ENCODE peak calls at places on chromosomes 11 and 22, in eight cellular contexts. K is upper lobe of left lung, A is stomach, X is A549, Z is transverse colon, E is ovary, W is GM12878, H is sigmoid colon. I is an unnamed sample.
A peak's percentile ranks its signal among the peaks of the same experiment; 100 is the strongest.

GRCh38 chr11:19101803-19102520 is 15.0 kb upstream of the ZDHHC13 start:
- DNase-seq in K (peak; percentile 44), A (no peak), X (no peak), Z (no peak), E (no peak), W (no peak), H (no peak), I (no peak)

GRCh38 chr11:2662430-2663299 is 37.1 kb downstream of the KCNQ1OT1 start:
- DNase-seq in K (no peak), A (peak; percentile 23), X (no peak), Z (no peak), E (no peak), W (no peak), H (no peak), I (no peak)

GRCh38 chr11:87082590-87082989 is 44.9 kb downstream of the TMEM135 start:
- DNase-seq in K (no peak), A (no peak), X (no peak), Z (no peak), E (no peak), W (no peak), H (no peak), I (no peak)

GRCh38 chr11:75350743-75351540 is 519 bp downstream of the ARRB1 start:
- DNase-seq in K (peak; percentile 58), A (peak; percentile 65), X (no peak), Z (peak; percentile 61), E (peak; percentile 55), W (no peak), H (peak; percentile 91), I (no peak)

GRCh38 chr11:7793233-7793632 is 3.5 kb downstream of the OR5P2 start:
- DNase-seq in K (no peak), A (no peak), X (no peak), Z (no peak), E (no peak), W (no peak), H (no peak), I (no peak)

GRCh38 chr11:61897387-61898246 is 6.3 kb upstream of the FADS3 start:
- DNase-seq in K (peak; percentile 78), A (peak; percentile 79), X (peak; percentile 91), Z (peak; percentile 82), E (peak; percentile 85), W (no peak), H (peak; percentile 90), I (peak; percentile 69)

GRCh38 chr11:110121204-110121603 is 28.0 kb downstream of the ZC3H12C start:
- DNase-seq in K (no peak), A (no peak), X (no peak), Z (no peak), E (no peak), W (no peak), H (no peak), I (no peak)

GRCh38 chr11:4093519-4094347 is 866 bp upstream of the RRM1 start:
- DNase-seq in K (no peak), A (no peak), X (peak; percentile 21), Z (no peak), E (no peak), W (no peak), H (no peak), I (no peak)

GRCh38 chr11:2351701-2352100 is 25.4 kb upstream of the CD81 start:
- DNase-seq in K (no peak), A (no peak), X (no peak), Z (no peak), E (no peak), W (no peak), H (no peak), I (no peak)

GRCh38 chr11:70547386-70547785 is 149.1 kb downstream of the CTTN start:
- DNase-seq in K (no peak), A (no peak), X (no peak), Z (no peak), E (no peak), W (no peak), H (no peak), I (no peak)

GRCh38 chr11:910589-911030 is at the start of gene CHID1:
- DNase-seq in K (peak; percentile 86), A (peak; percentile 91), X (peak; percentile 96), Z (peak; percentile 91), E (peak; percentile 83), W (no peak), H (peak; percentile 90), I (peak; percentile 67)

GRCh38 chr11:134036484-134037092 is 32.3 kb upstream of the JAM3 start:
- DNase-seq in K (no peak), A (no peak), X (no peak), Z (no peak), E (no peak), W (no peak), H (no peak), I (no peak)

GRCh38 chr11:44286268-44286880 is 23.6 kb downstream of the ALX4 start:
- DNase-seq in K (peak; percentile 41), A (peak; percentile 41), X (peak; percentile 89), Z (peak; percentile 41), E (peak; percentile 36), W (peak; percentile 2), H (no peak), I (no peak)

GRCh38 chr11:69004411-69005182 is 8.4 kb downstream of the MRGPRF start:
- DNase-seq in K (no peak), A (no peak), X (no peak), Z (no peak), E (no peak), W (no peak), H (peak; percentile 66), I (no peak)

GRCh38 chr22:47613606-47614350 is 851.3 kb downstream of the TBC1D22A start:
- DNase-seq in K (no peak), A (no peak), X (no peak), Z (no peak), E (no peak), W (no peak), H (peak; percentile 40), I (no peak)

GRCh38 chr11:117519170-117519569 is 191.5 kb downstream of the CEP164 start:
- DNase-seq in K (no peak), A (no peak), X (no peak), Z (no peak), E (no peak), W (no peak), H (no peak), I (no peak)

GRCh38 chr22:45332001-45332400 is 22.3 kb downstream of the FAM118A start:
- DNase-seq in K (no peak), A (no peak), X (no peak), Z (no peak), E (no peak), W (no peak), H (no peak), I (no peak)

GRCh38 chr11:65915821-65916251 is 3.0 kb downstream of the C11orf68 start:
- DNase-seq in K (peak; percentile 81), A (peak; percentile 55), X (peak; percentile 98), Z (peak; percentile 74), E (peak; percentile 91), W (no peak), H (peak; percentile 97), I (peak; percentile 59)

DNA sequence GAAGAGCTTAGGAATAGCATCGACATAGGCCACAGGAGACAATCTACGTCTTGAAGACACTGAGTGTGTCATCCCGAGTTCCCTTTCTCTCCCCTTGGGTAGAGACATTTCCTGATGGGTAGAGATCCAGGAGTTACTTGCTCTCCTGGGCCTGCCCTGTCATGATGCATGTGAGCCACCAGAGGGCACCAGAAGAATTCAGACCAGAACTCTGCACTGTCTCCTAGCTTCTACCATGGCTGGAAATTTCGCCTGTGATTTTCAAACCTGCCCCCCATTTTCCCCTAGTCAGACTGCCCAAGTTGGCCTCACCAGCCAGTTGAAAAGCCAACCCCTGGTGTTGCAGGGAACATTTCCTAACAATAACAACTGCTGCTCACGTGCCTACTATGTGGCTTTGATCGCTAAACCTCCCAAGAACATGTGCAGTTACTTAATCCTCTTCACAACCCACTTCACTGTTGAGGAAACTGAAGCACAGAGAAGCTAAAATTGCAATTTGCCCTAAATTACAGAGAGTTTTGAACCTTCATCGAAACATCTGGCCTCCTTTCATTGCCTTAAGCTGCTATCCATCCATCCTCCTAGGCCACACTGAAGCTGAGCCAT is 47.2 kb downstream of the C11orf58 start:
- DNase-seq in K (peak; percentile 62), A (peak; percentile 71), X (peak; percentile 92), Z (peak; percentile 73), E (peak; percentile 72), W (peak; percentile 17), H (peak; percentile 82), I (peak; percentile 78)
- TF ChIP-seq EP300 in K (no peak), A (no peak), X (no peak), Z (no peak), E (no peak), W (no peak), H (no peak), I (no peak)

DNA sequence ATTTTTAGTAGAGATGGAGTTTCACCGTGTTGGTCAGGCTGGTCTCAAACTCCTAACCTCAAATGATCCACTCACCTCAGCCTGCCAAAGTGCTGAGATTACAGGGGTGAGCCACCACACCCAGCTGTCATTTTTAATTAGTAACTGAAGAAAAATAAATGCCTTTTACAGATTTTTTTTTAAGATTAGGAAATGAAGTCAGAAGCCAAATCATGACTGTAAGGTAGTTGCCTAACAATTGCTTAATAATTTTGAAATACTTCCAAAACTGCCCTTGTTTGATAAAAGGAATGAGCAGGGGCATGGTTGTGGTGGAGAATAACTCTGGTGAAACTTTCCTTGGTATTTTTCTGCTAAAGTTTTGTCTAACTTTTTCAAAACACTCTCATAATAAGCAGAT is 98.9 kb upstream of the SLC5A12 start:
- DNase-seq in K (no peak), A (no peak), X (no peak), Z (no peak), E (no peak), W (no peak), H (no peak), I (no peak)
- TF ChIP-seq EP300 in K (no peak), A (no peak), X (no peak), Z (no peak), E (no peak), W (no peak), H (no peak), I (no peak)

GRCh38 chr11:119338946-119339580 is 1.6 kb downstream of the C1QTNF5 start:
- DNase-seq in K (no peak), A (no peak), X (no peak), Z (no peak), E (no peak), W (no peak), H (no peak), I (no peak)

GRCh38 chr11:119340335-119341221 is at the start of gene C1QTNF5:
- DNase-seq in K (peak; percentile 76), A (peak; percentile 88), X (no peak), Z (peak; percentile 70), E (peak; percentile 82), W (no peak), H (peak; percentile 96), I (peak; percentile 76)

GRCh38 chr11:119338318-119338890 is 2.3 kb downstream of the C1QTNF5 start:
- DNase-seq in K (peak; percentile 77), A (peak; percentile 75), X (peak; percentile 82), Z (peak; percentile 76), E (peak; percentile 79), W (no peak), H (peak; percentile 88), I (peak; percentile 52)

GRCh38 chr11:119341222-119342022 is 739 bp upstream of the C1QTNF5 start:
- DNase-seq in K (no peak), A (no peak), X (no peak), Z (no peak), E (no peak), W (no peak), H (no peak), I (no peak)

GRCh38 chr11:119339581-119340334 is 925 bp downstream of the C1QTNF5 start:
- DNase-seq in K (peak; percentile 70), A (peak; percentile 73), X (no peak), Z (peak; percentile 68), E (peak; percentile 74), W (no peak), H (peak; percentile 88), I (peak; percentile 40)
- TF ChIP-seq EP300 in K (no peak), A (no peak), X (no peak), Z (no peak), E (no peak), W (no peak), H (no peak), I (no peak)

GRCh38 chr22:46574993-46575914 is 37.8 kb upstream of the CELSR1 start:
- DNase-seq in K (peak; percentile 59), A (peak; percentile 74), X (peak; percentile 32), Z (peak; percentile 71), E (no peak), W (no peak), H (peak; percentile 65), I (peak; percentile 2)
- TF ChIP-seq EP300 in K (no peak), A (no peak), X (no peak), Z (no peak), E (no peak), W (no peak), H (no peak), I (no peak)